ENCODE peak calls at places on chromosomes 2 and 18, in seven cellular contexts. One of them, this sample, is unnamed.

GRCh38 chr2:203240491-203240890 is 1.7 kb downstream of the CYP20A1 start:
- DNase-seq in lower lobe of right lung: no peak
- DNase-seq in upper lobe of right lung: no peak
- DNase-seq in HEK293T: no peak
- DNase-seq in Daoy: no peak
- DNase-seq in GM03348: no peak
- DNase-seq in D341Med: no peak
- DNase-seq in this sample: no peak

GRCh38 chr18:24397131-24397693 is 412 bp downstream of the OSBPL1A start:
- DNase-seq in upper lobe of right lung: no peak
- DNase-seq in D341Med: peak
- DNase-seq in GM03348: peak
- DNase-seq in HEK293T: peak
- DNase-seq in lower lobe of right lung: peak
- DNase-seq in Daoy: peak
- DNase-seq in this sample: peak

GRCh38 chr2:65070172-65070830 is 14.1 kb downstream of the CEP68 start:
- DNase-seq in Daoy: peak
- DNase-seq in HEK293T: no peak
- DNase-seq in D341Med: no peak
- DNase-seq in upper lobe of right lung: no peak
- DNase-seq in GM03348: peak
- DNase-seq in lower lobe of right lung: no peak
- DNase-seq in this sample: no peak

GRCh38 chr18:66124394-66124793 is 373.6 kb downstream of the CDH7 start:
- DNase-seq in lower lobe of right lung: no peak
- DNase-seq in GM03348: no peak
- DNase-seq in upper lobe of right lung: no peak
- DNase-seq in Daoy: no peak
- DNase-seq in HEK293T: no peak
- DNase-seq in D341Med: no peak
- DNase-seq in this sample: no peak

GRCh38 chr2:2846379-2847130 is 515.5 kb upstream of the MYT1L start:
- DNase-seq in GM03348: no peak
- DNase-seq in D341Med: no peak
- DNase-seq in Daoy: peak
- DNase-seq in lower lobe of right lung: no peak
- DNase-seq in upper lobe of right lung: peak
- DNase-seq in HEK293T: no peak
- DNase-seq in this sample: no peak

GRCh38 chr2:207073791-207074678 is 91.7 kb downstream of the KLF7 start:
- DNase-seq in upper lobe of right lung: no peak
- DNase-seq in GM03348: peak
- DNase-seq in Daoy: no peak
- DNase-seq in HEK293T: no peak
- DNase-seq in lower lobe of right lung: no peak
- DNase-seq in D341Med: no peak
- DNase-seq in this sample: no peak

GRCh38 chr18:56323673-56324072 is 314.7 kb downstream of the TXNL1 start:
- DNase-seq in lower lobe of right lung: no peak
- DNase-seq in upper lobe of right lung: no peak
- DNase-seq in GM03348: no peak
- DNase-seq in D341Med: no peak
- DNase-seq in Daoy: no peak
- DNase-seq in HEK293T: no peak
- DNase-seq in this sample: no peak

GRCh38 chr2:9313443-9313842 is 106.8 kb downstream of the ASAP2 start:
- DNase-seq in upper lobe of right lung: no peak
- DNase-seq in HEK293T: no peak
- DNase-seq in D341Med: no peak
- DNase-seq in Daoy: no peak
- DNase-seq in lower lobe of right lung: no peak
- DNase-seq in GM03348: no peak
- DNase-seq in this sample: peak

GRCh38 chr2:10432315-10433181 is 15.6 kb downstream of the ODC1 start:
- DNase-seq in Daoy: no peak
- DNase-seq in D341Med: no peak
- DNase-seq in upper lobe of right lung: no peak
- DNase-seq in GM03348: no peak
- DNase-seq in HEK293T: no peak
- DNase-seq in lower lobe of right lung: peak
- DNase-seq in this sample: no peak

GRCh38 chr2:3348771-3349170 is 28.8 kb downstream of the EIPR1 start:
- DNase-seq in GM03348: no peak
- DNase-seq in Daoy: no peak
- DNase-seq in D341Med: no peak
- DNase-seq in HEK293T: no peak
- DNase-seq in upper lobe of right lung: peak
- DNase-seq in lower lobe of right lung: no peak
- DNase-seq in this sample: no peak

GRCh38 chr2:149863227-149863626 is 275.7 kb upstream of the MMADHC start:
- DNase-seq in D341Med: no peak
- DNase-seq in upper lobe of right lung: no peak
- DNase-seq in HEK293T: no peak
- DNase-seq in Daoy: no peak
- DNase-seq in lower lobe of right lung: no peak
- DNase-seq in GM03348: no peak
- DNase-seq in this sample: no peak

GRCh38 chr18:36692331-36692730 is 136.5 kb downstream of the TPGS2 start:
- DNase-seq in GM03348: peak
- DNase-seq in lower lobe of right lung: no peak
- DNase-seq in D341Med: no peak
- DNase-seq in Daoy: no peak
- DNase-seq in HEK293T: peak
- DNase-seq in upper lobe of right lung: no peak
- DNase-seq in this sample: no peak

GRCh38 chr18:8967573-8967972 is 134.9 kb upstream of the NDUFV2 start:
- DNase-seq in Daoy: no peak
- DNase-seq in upper lobe of right lung: no peak
- DNase-seq in HEK293T: no peak
- DNase-seq in D341Med: no peak
- DNase-seq in lower lobe of right lung: no peak
- DNase-seq in GM03348: no peak
- DNase-seq in this sample: no peak

GRCh38 chr2:43897492-43897891 is 58.7 kb downstream of the ABCG8 start:
- DNase-seq in GM03348: no peak
- DNase-seq in D341Med: no peak
- DNase-seq in lower lobe of right lung: no peak
- DNase-seq in Daoy: no peak
- DNase-seq in upper lobe of right lung: no peak
- DNase-seq in HEK293T: no peak
- DNase-seq in this sample: no peak

GRCh38 chr18:8045890-8046289 is 478.8 kb downstream of the PTPRM start:
- DNase-seq in lower lobe of right lung: no peak
- DNase-seq in D341Med: no peak
- DNase-seq in GM03348: no peak
- DNase-seq in HEK293T: no peak
- DNase-seq in upper lobe of right lung: no peak
- DNase-seq in Daoy: peak
- DNase-seq in this sample: no peak

GRCh38 chr2:46448656-46449055 is 30.7 kb upstream of the TMEM247 start:
- DNase-seq in D341Med: no peak
- DNase-seq in HEK293T: no peak
- DNase-seq in Daoy: no peak
- DNase-seq in GM03348: no peak
- DNase-seq in upper lobe of right lung: no peak
- DNase-seq in lower lobe of right lung: no peak
- DNase-seq in this sample: no peak

GRCh38 chr18:26418225-26418624 is 130.1 kb downstream of the KCTD1 start:
- DNase-seq in HEK293T: no peak
- DNase-seq in lower lobe of right lung: no peak
- DNase-seq in GM03348: no peak
- DNase-seq in D341Med: no peak
- DNase-seq in Daoy: no peak
- DNase-seq in upper lobe of right lung: no peak
- DNase-seq in this sample: no peak

GRCh38 chr2:238005528-238005927 is 38.7 kb downstream of the UBE2F start:
- DNase-seq in D341Med: no peak
- DNase-seq in upper lobe of right lung: no peak
- DNase-seq in GM03348: no peak
- DNase-seq in Daoy: no peak
- DNase-seq in lower lobe of right lung: no peak
- DNase-seq in HEK293T: no peak
- DNase-seq in this sample: no peak

GRCh38 chr18:73758446-73758845 is 389.2 kb downstream of the FBXO15 start:
- DNase-seq in HEK293T: no peak
- DNase-seq in GM03348: no peak
- DNase-seq in D341Med: no peak
- DNase-seq in Daoy: no peak
- DNase-seq in lower lobe of right lung: no peak
- DNase-seq in upper lobe of right lung: no peak
- DNase-seq in this sample: no peak

GRCh38 chr2:238143239-238143951 is 4.9 kb downstream of the KLHL30 start:
- DNase-seq in D341Med: no peak
- DNase-seq in upper lobe of right lung: no peak
- DNase-seq in GM03348: peak
- DNase-seq in HEK293T: no peak
- DNase-seq in lower lobe of right lung: no peak
- DNase-seq in Daoy: peak
- DNase-seq in this sample: no peak

This sample was measured in Caco-2.